ENCODE peak calls at places on chromosome 2, in six cellular contexts. D is A549, A is IMR-90, T is HepG2, S is K562, E is GM12878. Q is an unnamed sample.

GRCh38 chr2:126703311-126703710 is 47.4 kb downstream of the GYPC start:
- DNase-seq in D (no peak), A (no peak), T (no peak), S (no peak), E (no peak), Q (no peak)

GRCh38 chr2:157808421-157808820 is 67.7 kb downstream of the ACVR1 start:
- DNase-seq in D (no peak), A (no peak), T (no peak), S (no peak), E (no peak), Q (no peak)

GRCh38 chr2:113010088-113010487 is 4.8 kb downstream of the IL36A start:
- DNase-seq in D (peak; percentile 20), A (peak; percentile 2), T (no peak), S (no peak), E (no peak), Q (no peak)

GRCh38 chr2:120641366-120641771 is 94.3 kb upstream of the GLI2 start:
- DNase-seq in D (no peak), A (peak; percentile 15), T (no peak), S (no peak), E (no peak), Q (no peak)

GRCh38 chr2:237449193-237449797 is 35.3 kb upstream of the COL6A3 start:
- DNase-seq in D (no peak), A (peak; percentile 48), T (no peak), S (no peak), E (no peak), Q (no peak)

GRCh38 chr2:230715201-230715600 is 2.6 kb downstream of the CAB39 start:
- DNase-seq in D (no peak), A (peak; percentile 52), T (no peak), S (peak; percentile 30), E (no peak), Q (no peak)

GRCh38 chr2:154233231-154233630 is 361.5 kb downstream of the GALNT13 start:
- DNase-seq in D (no peak), A (no peak), T (no peak), S (no peak), E (no peak), Q (no peak)

GRCh38 chr2:9205963-9206948 is at the start of gene ASAP2:
- DNase-seq in D (peak; percentile 76), A (peak; percentile 68), T (peak; percentile 59), S (peak; percentile 84), E (no peak), Q (peak; percentile 85)

GRCh38 chr2:37326285-37326684 is 1.7 kb upstream of the PRKD3 start:
- DNase-seq in D (peak; percentile 61), A (peak; percentile 86), T (no peak), S (peak; percentile 13), E (no peak), Q (peak; percentile 56)

GRCh38 chr2:208407667-208408066 is 1.1 kb downstream of the PTH2R start:
- DNase-seq in D (peak; percentile 48), A (peak; percentile 2), T (peak; percentile 3), S (peak; percentile 34), E (no peak), Q (peak; percentile 36)

GRCh38 chr2:30716117-30716900 is 90.9 kb downstream of the CAPN13 start:
- DNase-seq in D (no peak), A (no peak), T (no peak), S (no peak), E (no peak), Q (no peak)

GRCh38 chr2:238271061-238271554 is 17.3 kb downstream of the PER2 start:
- DNase-seq in D (no peak), A (no peak), T (no peak), S (no peak), E (no peak), Q (no peak)

GRCh38 chr2:241036397-241036963 is 38.1 kb downstream of the SNED1 start:
- DNase-seq in D (no peak), A (no peak), T (peak; percentile 20), S (peak; percentile 67), E (peak; percentile 44), Q (no peak)

GRCh38 chr2:159156834-159157233 is 129.7 kb downstream of the WDSUB1 start:
- DNase-seq in D (no peak), A (no peak), T (peak; percentile 9), S (no peak), E (no peak), Q (no peak)

GRCh38 chr2:132691556-132691955 is 21.6 kb upstream of the LYPD1 start:
- DNase-seq in D (no peak), A (no peak), T (no peak), S (no peak), E (no peak), Q (no peak)

GRCh38 chr2:66585616-66586015 is 150.7 kb downstream of the MEIS1 start:
- DNase-seq in D (no peak), A (no peak), T (no peak), S (no peak), E (no peak), Q (no peak)

GRCh38 chr2:240916571-240917008 is 10.5 kb downstream of the CROCC2 start:
- DNase-seq in D (peak; percentile 74), A (peak; percentile 84), T (no peak), S (no peak), E (no peak), Q (no peak)

GRCh38 chr2:170690671-170691070 is 24.5 kb upstream of the SP5 start:
- DNase-seq in D (no peak), A (no peak), T (no peak), S (no peak), E (no peak), Q (no peak)

GRCh38 chr2:115162454-115163293 is 720.2 kb downstream of the DPP10 start:
- DNase-seq in D (no peak), A (no peak), T (no peak), S (no peak), E (no peak), Q (no peak)

GRCh38 chr2:96993367-96993766 is 7.0 kb upstream of the FAM178B start:
- DNase-seq in D (no peak), A (no peak), T (no peak), S (no peak), E (no peak), Q (no peak)

GRCh38 chr2:40329739-40330047 is 122.2 kb downstream of the SLC8A1 start:
- DNase-seq in D (no peak), A (no peak), T (no peak), S (no peak), E (no peak), Q (no peak)

GRCh38 chr2:142734231-142734630 is 143.2 kb upstream of the KYNU start:
- DNase-seq in D (no peak), A (no peak), T (no peak), S (no peak), E (no peak), Q (no peak)

GRCh38 chr2:177124371-177124770 is 88.2 kb upstream of the HNRNPA3 start:
- DNase-seq in D (no peak), A (no peak), T (no peak), S (no peak), E (no peak), Q (no peak)

GRCh38 chr2:152755029-152755428 is 36.6 kb downstream of the ARL6IP6 start:
- DNase-seq in D (peak; percentile 43), A (no peak), T (no peak), S (peak; percentile 15), E (peak; percentile 26), Q (no peak)

GRCh38 chr2:201768918-201769317 is 11.8 kb downstream of the ALS2 start:
- DNase-seq in D (no peak), A (peak; percentile 62), T (no peak), S (no peak), E (no peak), Q (no peak)

GRCh38 chr2:156129227-156129626 is 203.3 kb downstream of the NR4A2 start:
- DNase-seq in D (no peak), A (no peak), T (no peak), S (no peak), E (no peak), Q (no peak)
- TF ChIP-seq BHLHE40 in D (no peak), A (no peak), T (no peak), S (no peak), E (no peak), Q (no peak)

GRCh38 chr2:42407476-42407875 is 46.5 kb upstream of the COX7A2L start:
- DNase-seq in D (no peak), A (no peak), T (no peak), S (no peak), E (no peak), Q (no peak)

GRCh38 chr2:42408009-42408408 is 47.0 kb upstream of the COX7A2L start:
- DNase-seq in D (no peak), A (no peak), T (no peak), S (no peak), E (no peak), Q (no peak)

GRCh38 chr2:42414648-42415047 is 53.6 kb upstream of the COX7A2L start:
- DNase-seq in D (no peak), A (no peak), T (no peak), S (no peak), E (no peak), Q (no peak)

GRCh38 chr2:42414158-42414557 is 53.1 kb upstream of the COX7A2L start:
- DNase-seq in D (no peak), A (no peak), T (no peak), S (no peak), E (no peak), Q (no peak)

DNA sequence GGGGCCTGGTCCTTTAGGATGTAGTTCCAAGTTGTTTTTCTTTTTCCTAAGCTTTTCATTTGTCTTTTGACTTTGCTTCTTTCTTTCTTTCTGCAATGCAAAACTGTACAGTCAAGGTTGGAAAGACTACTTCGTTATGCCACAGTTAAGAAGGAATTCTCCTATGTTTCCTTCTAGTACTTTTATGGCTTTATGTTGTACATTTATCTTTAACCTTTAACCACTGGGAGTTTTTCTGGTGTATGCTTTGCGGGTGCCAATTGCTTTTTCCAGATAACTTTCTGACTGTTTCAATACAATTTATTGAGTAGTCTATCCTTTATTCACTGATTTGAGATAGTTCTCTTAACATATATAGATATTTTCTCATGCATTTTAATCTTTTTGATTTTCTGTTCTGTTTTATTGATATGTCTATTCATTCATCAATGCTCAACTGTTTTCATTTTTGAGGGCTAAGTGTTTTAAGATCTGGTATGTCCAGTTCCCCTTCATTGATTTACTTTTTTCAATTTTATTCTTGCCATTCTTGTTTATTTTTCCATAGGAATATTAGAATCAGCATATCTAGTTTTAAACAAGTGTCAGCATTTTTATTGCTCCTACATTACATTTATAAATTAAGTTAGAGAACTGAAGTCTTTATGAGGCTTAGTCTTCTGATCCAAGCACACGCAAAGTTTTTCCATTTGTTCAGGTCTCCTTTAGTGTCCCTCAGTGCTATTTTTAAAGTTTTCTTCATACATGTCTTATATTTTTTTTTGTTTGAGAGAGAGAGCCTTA is 49.9 kb upstream of the COX7A2L start:
- DNase-seq in D (no peak), A (no peak), T (no peak), S (no peak), E (no peak), Q (no peak)
- TF ChIP-seq BHLHE40 in D (no peak), A (no peak), T (no peak), S (no peak), E (no peak), Q (no peak)

GRCh38 chr2:160351978-160352377 is 141.6 kb downstream of the RBMS1 start:
- DNase-seq in D (peak; percentile 52), A (peak; percentile 78), T (no peak), S (no peak), E (no peak), Q (no peak)
- TF ChIP-seq BHLHE40 in D (no peak), A (no peak), T (no peak), S (no peak), E (no peak), Q (no peak)

GRCh38 chr2:221229097-221229496 is 343.0 kb downstream of the EPHA4 start:
- DNase-seq in D (no peak), A (no peak), T (no peak), S (no peak), E (no peak), Q (no peak)

GRCh38 chr2:221228214-221228769 is 343.8 kb downstream of the EPHA4 start:
- DNase-seq in D (no peak), A (no peak), T (no peak), S (no peak), E (no peak), Q (no peak)

GRCh38 chr2:221225752-221226151 is 346.4 kb downstream of the EPHA4 start:
- DNase-seq in D (no peak), A (no peak), T (no peak), S (no peak), E (no peak), Q (no peak)
- TF ChIP-seq BHLHE40 in D (no peak), A (no peak), T (no peak), S (no peak), E (no peak), Q (no peak)